ENCODE peak calls at places on chromosomes 11 and 22, in nine cellular contexts. C is RPMI7951; D is stimulated activated CD4-positive, alpha-beta T cell treated with anti-CD3 and anti-CD28 coated beads, Interleukin-15, amount 100 ng/mL, for 24 hours; Y is GM04503; T is thyroid gland; I is OCI-LY7; G is left ventricle myocardium inferior; S is activated naive CD4-positive, alpha-beta T cell; J is renal cortical epithelial cell. M is an unnamed sample.

GRCh38 chr11:74311352-74311926 is at the start of gene P4HA3:
- DNase-seq in S (no peak), C (peak), D (peak), J (no peak), Y (no peak), I (no peak), T (peak), G (peak), M (no peak)

GRCh38 chr22:34814260-34814659 is 251.7 kb upstream of the ISX start:
- DNase-seq in J (peak), T (no peak), S (no peak), G (no peak), I (no peak), C (peak), Y (no peak), D (no peak), M (no peak)

GRCh38 chr22:17501679-17502285 is 61.5 kb upstream of the SLC25A18 start:
- DNase-seq in S (no peak), D (peak), Y (peak), G (no peak), J (peak), I (peak), C (peak), T (peak), M (peak)

GRCh38 chr22:45970709-45971388 is 6.1 kb downstream of the WNT7B start:
- DNase-seq in Y (no peak), D (no peak), S (no peak), C (peak), G (no peak), I (no peak), T (no peak), J (no peak), M (no peak)

GRCh38 chr11:23509023-23509422 is 648.7 kb upstream of the CCDC179 start:
- DNase-seq in G (no peak), I (no peak), D (no peak), J (peak), T (no peak), Y (peak), S (no peak), C (no peak), M (no peak)

GRCh38 chr11:1260023-1260501 is 37.2 kb downstream of the MUC5B start:
- DNase-seq in G (no peak), D (peak), S (peak), Y (no peak), T (peak), I (peak), C (peak), J (no peak), M (no peak)

GRCh38 chr11:46315033-46315738 is 32.1 kb upstream of the DGKZ start:
- DNase-seq in S (peak), Y (no peak), T (peak), D (peak), C (peak), G (peak), I (peak), J (peak), M (peak)

GRCh38 chr11:13316528-13316961 is 39.0 kb downstream of the BMAL1 start:
- DNase-seq in D (no peak), S (no peak), C (peak), Y (peak), I (no peak), J (peak), G (no peak), T (peak), M (no peak)

GRCh38 chr22:50088096-50088495 is 1.7 kb upstream of the MOV10L1 start:
- DNase-seq in T (no peak), S (no peak), D (no peak), Y (no peak), G (no peak), J (no peak), I (no peak), C (no peak), M (no peak)

GRCh38 chr11:91932151-91932821 is 292.3 kb upstream of the FAT3 start:
- DNase-seq in C (no peak), S (no peak), Y (peak), G (no peak), D (no peak), I (no peak), T (peak), J (peak), M (no peak)

GRCh38 chr22:21837184-21837979 is 30.1 kb downstream of the MAPK1 start:
- DNase-seq in Y (peak), T (peak), S (no peak), C (peak), J (peak), I (no peak), G (no peak), D (no peak), M (no peak)

GRCh38 chr22:30749272-30749671 is 54.6 kb downstream of the OSBP2 start:
- DNase-seq in C (no peak), D (no peak), Y (no peak), J (no peak), S (no peak), T (no peak), G (no peak), I (no peak), M (no peak)

GRCh38 chr11:13494051-13494450 is 1.7 kb downstream of the PTH start:
- DNase-seq in D (no peak), J (no peak), I (no peak), T (no peak), G (no peak), Y (no peak), C (no peak), S (no peak), M (no peak)

GRCh38 chr22:37431811-37432707 is 4.8 kb upstream of the ELFN2 start:
- DNase-seq in G (no peak), T (no peak), S (no peak), C (peak), J (peak), Y (peak), D (peak), I (no peak), M (no peak)

GRCh38 chr11:10603721-10604297 is 35.3 kb upstream of the LYVE1 start:
- DNase-seq in T (no peak), S (no peak), G (no peak), C (no peak), J (no peak), Y (no peak), I (no peak), D (no peak), M (no peak)

GRCh38 chr22:22520020-22520656 is at the start of gene ZNF280A:
- DNase-seq in D (no peak), G (no peak), J (no peak), S (no peak), Y (no peak), T (peak), I (no peak), C (peak), M (no peak)

GRCh38 chr22:31122532-31123291 is at the start of gene INPP5J:
- DNase-seq in C (peak), S (no peak), J (peak), I (no peak), T (peak), D (no peak), Y (no peak), G (peak), M (peak)

GRCh38 chr11:62500066-62501035 is 46.3 kb downstream of the AHNAK start:
- DNase-seq in I (no peak), J (peak), G (no peak), D (no peak), S (no peak), Y (no peak), C (no peak), T (no peak), M (peak)

GRCh38 chr11:69514771-69515170 is 33.3 kb downstream of the LINC01488 start:
- DNase-seq in G (no peak), S (no peak), D (no peak), J (no peak), Y (no peak), C (no peak), I (no peak), T (no peak), M (no peak)

GRCh38 chr11:78066471-78066870 is 2.8 kb downstream of the THRSP start:
- DNase-seq in I (no peak), D (no peak), G (no peak), T (no peak), S (no peak), C (no peak), Y (no peak), J (no peak), M (no peak)

GRCh38 chr11:77202941-77203900 is 75.2 kb downstream of the MYO7A start:
- DNase-seq in C (no peak), T (no peak), J (no peak), D (no peak), G (no peak), S (no peak), Y (no peak), I (no peak), M (no peak)

GRCh38 chr22:23833911-23834317 is 4.9 kb downstream of the DERL3 start:
- DNase-seq in T (no peak), G (no peak), S (no peak), Y (no peak), J (no peak), D (no peak), C (no peak), I (no peak), M (no peak)

GRCh38 chr11:124179311-124179710 is 3.8 kb upstream of the OR10D3 start:
- DNase-seq in C (no peak), T (no peak), Y (no peak), D (no peak), G (no peak), S (no peak), I (no peak), J (no peak), M (no peak)

GRCh38 chr11:41058138-41058537 is 401.3 kb downstream of the LRRC4C start:
- DNase-seq in I (no peak), Y (no peak), T (peak), D (no peak), G (no peak), C (no peak), J (no peak), S (no peak), M (no peak)

GRCh38 chr11:73957654-73958361 is 7.0 kb downstream of the DNAJB13 start:
- DNase-seq in D (no peak), I (peak), C (no peak), J (no peak), S (no peak), Y (no peak), T (no peak), G (no peak), M (no peak)

GRCh38 chr11:2215230-2215560 is 43.6 kb upstream of the TH start:
- DNase-seq in D (no peak), T (no peak), Y (no peak), J (no peak), G (no peak), S (no peak), I (no peak), C (no peak), M (no peak)

GRCh38 chr22:23353696-23354095 is 173.4 kb downstream of the BCR start:
- DNase-seq in Y (no peak), T (no peak), G (no peak), I (no peak), S (no peak), J (no peak), C (no peak), D (no peak), M (no peak)

GRCh38 chr22:33126881-33127280 is 68.7 kb upstream of the SYN3 start:
- DNase-seq in D (no peak), I (peak), J (peak), Y (no peak), G (no peak), T (no peak), C (no peak), S (no peak), M (no peak)

GRCh38 chr22:29689872-29690213 is 30.0 kb upstream of the CABP7 start:
- DNase-seq in D (peak), J (peak), I (peak), Y (no peak), S (no peak), C (no peak), T (peak), G (peak), M (peak)

GRCh38 chr11:63888170-63889086 is 28.5 kb downstream of the RCOR2 start:
- DNase-seq in G (peak), T (peak), I (peak), C (no peak), Y (no peak), S (peak), J (peak), D (peak), M (no peak)

GRCh38 chr11:9273430-9274336 is 8.5 kb upstream of the DENND5A start:
- DNase-seq in G (no peak), T (no peak), Y (peak), C (no peak), I (no peak), J (no peak), D (no peak), S (no peak), M (no peak)

GRCh38 chr11:72144807-72145565 is 9.5 kb downstream of the FOLR3 start:
- DNase-seq in C (peak), D (no peak), J (peak), Y (peak), I (no peak), S (no peak), G (no peak), T (no peak), M (no peak)

GRCh38 chr11:44946268-44946667 is 4.4 kb downstream of the TP53I11 start:
- DNase-seq in C (no peak), J (no peak), D (no peak), G (peak), I (no peak), T (peak), S (no peak), Y (no peak), M (no peak)

M was measured in NCI-H1436.